ENCODE peak calls at places on chromosomes 11 and 22, in ten cellular contexts. K, Z, Q, J, F, P, R, Y, T and N are unnamed samples.

GRCh38 chr11:23948831-23949230 is 548.0 kb upstream of the LUZP2 start:
- DNase-seq in Z (no peak), F (no peak), Q (no peak), K (no peak), R (no peak), Y (no peak), T (no peak), P (no peak), J (no peak), N (no peak)

GRCh38 chr11:14029971-14030531 is 67.5 kb downstream of the SPON1 start:
- DNase-seq in P (peak; percentile 80), T (no peak), J (peak; percentile 80), Q (no peak), K (peak; percentile 76), R (peak; percentile 47), F (no peak), Z (no peak), Y (peak; percentile 53), N (no peak)

GRCh38 chr11:88410056-88410455 is 72.5 kb upstream of the CTSC start:
- DNase-seq in Y (no peak), R (no peak), T (no peak), Q (no peak), J (no peak), K (no peak), F (no peak), Z (no peak), P (no peak), N (no peak)

GRCh38 chr11:103367650-103368049 is 258.4 kb downstream of the DYNC2H1 start:
- DNase-seq in P (no peak), T (no peak), J (no peak), Q (no peak), F (no peak), Z (no peak), K (no peak), R (no peak), Y (no peak), N (no peak)

GRCh38 chr22:50483977-50484853 is 2.4 kb upstream of the MIOX start:
- DNase-seq in F (no peak), Q (no peak), Z (no peak), R (no peak), Y (no peak), J (no peak), K (peak; percentile 47), P (no peak), T (no peak), N (no peak)

GRCh38 chr11:11972148-11972547 is 36.3 kb downstream of the DKK3 start:
- DNase-seq in R (no peak), Z (no peak), Y (peak; percentile 75), K (no peak), J (no peak), F (no peak), T (no peak), Q (no peak), P (no peak), N (no peak)

GRCh38 chr22:18998998-18999397 is 62.9 kb upstream of the PRODH start:
- DNase-seq in R (no peak), J (no peak), T (no peak), Q (no peak), Z (no peak), P (no peak), K (no peak), Y (no peak), F (peak; percentile 62), N (no peak)

GRCh38 chr11:73453562-73453961 is 77.4 kb downstream of the RELT start:
- DNase-seq in Q (no peak), F (no peak), Z (no peak), K (no peak), J (no peak), R (peak; percentile 61), Y (no peak), T (no peak), P (no peak), N (no peak)

GRCh38 chr11:18721576-18722292 is 4.3 kb downstream of the IGSF22 start:
- DNase-seq in Q (peak; percentile 28), T (peak; percentile 34), J (no peak), R (peak; percentile 55), K (peak; percentile 60), Z (peak; percentile 75), Y (peak; percentile 21), P (peak; percentile 37), F (peak; percentile 71), N (peak; percentile 55)

GRCh38 chr22:36021649-36022048 is 7.0 kb downstream of the RBFOX2 start:
- DNase-seq in Q (no peak), P (no peak), F (no peak), T (no peak), R (peak; percentile 22), Z (no peak), Y (no peak), J (no peak), K (no peak), N (no peak)

GRCh38 chr22:20319041-20319744 is 667 bp downstream of the DGCR6L start:
- DNase-seq in Z (no peak), F (no peak), P (peak; percentile 19), T (no peak), Q (no peak), J (peak; percentile 26), R (peak; percentile 21), Y (no peak), K (peak; percentile 33), N (no peak)

GRCh38 chr11:26219506-26220117 is 112.3 kb upstream of the ANO3 start:
- DNase-seq in P (no peak), Q (no peak), Y (no peak), Z (no peak), T (no peak), K (no peak), R (peak; percentile 86), J (no peak), F (no peak), N (no peak)

GRCh38 chr11:18394928-18395734 is 768 bp downstream of the LDHA start:
- DNase-seq in J (no peak), Q (no peak), K (peak; percentile 26), P (peak; percentile 33), R (peak; percentile 20), Y (no peak), Z (peak; percentile 17), F (peak; percentile 24), T (no peak), N (peak; percentile 2)

GRCh38 chr11:78203184-78203583 is 14.5 kb downstream of the USP35 start:
- DNase-seq in Z (no peak), P (peak; percentile 47), J (no peak), T (no peak), Y (no peak), K (no peak), F (peak; percentile 48), Q (peak; percentile 14), R (no peak), N (no peak)

GRCh38 chr11:114262681-114263509 is 33.3 kb upstream of the NNMT start:
- DNase-seq in Z (peak; percentile 26), Y (peak; percentile 8), Q (no peak), R (peak; percentile 57), T (no peak), F (peak; percentile 14), K (peak; percentile 57), J (peak; percentile 46), P (peak; percentile 56), N (peak; percentile 46)

GRCh38 chr11:5690216-5690615 is 626 bp downstream of the TRIM22 start:
- DNase-seq in R (peak; percentile 25), Q (no peak), Y (no peak), J (no peak), Z (no peak), F (no peak), T (no peak), K (peak; percentile 17), P (peak; percentile 28), N (no peak)

GRCh38 chr22:29704528-29705285 is 15.1 kb upstream of the CABP7 start:
- DNase-seq in T (no peak), K (peak; percentile 34), J (no peak), P (no peak), Y (peak; percentile 68), F (no peak), Q (no peak), R (peak; percentile 76), Z (no peak), N (no peak)

GRCh38 chr11:88414981-88415391 is 77.5 kb upstream of the CTSC start:
- DNase-seq in F (peak; percentile 60), Y (no peak), R (peak; percentile 82), J (no peak), T (no peak), Z (no peak), P (no peak), Q (peak; percentile 5), K (no peak), N (no peak)

GRCh38 chr22:43197271-43197941 is 10.5 kb upstream of the TTLL12 start:
- DNase-seq in F (no peak), K (peak; percentile 6), J (no peak), Q (no peak), T (no peak), P (no peak), Y (no peak), Z (no peak), R (no peak), N (no peak)

GRCh38 chr11:79241842-79242241 is 199.0 kb downstream of the TENM4 start:
- DNase-seq in R (no peak), Z (no peak), Q (no peak), P (no peak), K (no peak), T (no peak), J (no peak), Y (no peak), F (no peak), N (no peak)

GRCh38 chr11:72534859-72535547 is 100.7 kb upstream of the CLPB start:
- DNase-seq in Y (no peak), Z (no peak), P (peak; percentile 42), T (no peak), K (no peak), R (no peak), J (no peak), Q (no peak), F (no peak), N (no peak)

GRCh38 chr11:131615611-131616010 is 245.2 kb downstream of the NTM start:
- DNase-seq in R (no peak), T (no peak), F (no peak), Y (no peak), K (no peak), Q (no peak), J (no peak), Z (no peak), P (no peak), N (no peak)

GRCh38 chr11:64888761-64889511 is 10.5 kb upstream of the EHD1 start:
- DNase-seq in J (no peak), T (no peak), Z (peak; percentile 89), P (no peak), Y (no peak), F (no peak), Q (no peak), R (peak; percentile 17), K (peak; percentile 66), N (no peak)